ENCODE peak calls at places on chromosomes 7 and 10, in four cellular contexts. One of them, this sample, is unnamed.

GRCh38 chr7:29102554-29103151 is 43.7 kb downstream of the CPVL start:
- DNase-seq in nucleus accumbens: peak
- DNase-seq in endothelial cell: peak
- DNase-seq in fibroblast of the aortic adventitia: peak
- DNase-seq in this sample: peak

GRCh38 chr10:43569681-43570080 is 4.7 kb downstream of the ZNF239 start:
- DNase-seq in nucleus accumbens: no peak
- DNase-seq in endothelial cell: no peak
- DNase-seq in fibroblast of the aortic adventitia: no peak
- DNase-seq in this sample: no peak

GRCh38 chr10:115056186-115056585 is 37.0 kb upstream of the ATRNL1 start:
- DNase-seq in nucleus accumbens: no peak
- DNase-seq in endothelial cell: no peak
- DNase-seq in fibroblast of the aortic adventitia: no peak
- DNase-seq in this sample: no peak

GRCh38 chr10:60611291-60611747 is 167.0 kb upstream of the CDK1 start:
- DNase-seq in nucleus accumbens: peak
- DNase-seq in endothelial cell: no peak
- DNase-seq in fibroblast of the aortic adventitia: peak
- DNase-seq in this sample: no peak

GRCh38 chr7:149707448-149707886 is 65.9 kb downstream of the ZNF467 start:
- DNase-seq in nucleus accumbens: no peak
- DNase-seq in endothelial cell: peak
- DNase-seq in fibroblast of the aortic adventitia: peak
- DNase-seq in this sample: no peak

GRCh38 chr7:33926535-33926934 is 21.2 kb downstream of the BMPER start:
- DNase-seq in nucleus accumbens: no peak
- DNase-seq in endothelial cell: no peak
- DNase-seq in fibroblast of the aortic adventitia: no peak
- DNase-seq in this sample: no peak

GRCh38 chr7:87600130-87601124 is at the start of gene ABCB1:
- DNase-seq in nucleus accumbens: no peak
- DNase-seq in endothelial cell: peak
- DNase-seq in fibroblast of the aortic adventitia: peak
- DNase-seq in this sample: peak

GRCh38 chr7:11373546-11374142 is 400.0 kb downstream of the PHF14 start:
- DNase-seq in nucleus accumbens: no peak
- DNase-seq in endothelial cell: no peak
- DNase-seq in fibroblast of the aortic adventitia: peak
- DNase-seq in this sample: no peak

GRCh38 chr7:74453321-74454011 is at the start of gene GTF2IRD1:
- DNase-seq in nucleus accumbens: peak
- DNase-seq in endothelial cell: peak
- DNase-seq in fibroblast of the aortic adventitia: peak
- DNase-seq in this sample: peak

GRCh38 chr7:85191383-85191782 is 4.5 kb upstream of the SEMA3D start:
- DNase-seq in nucleus accumbens: no peak
- DNase-seq in endothelial cell: no peak
- DNase-seq in fibroblast of the aortic adventitia: peak
- DNase-seq in this sample: no peak

GRCh38 chr10:68271104-68271882 is 39.4 kb upstream of the ATOH7 start:
- DNase-seq in nucleus accumbens: no peak
- DNase-seq in endothelial cell: no peak
- DNase-seq in fibroblast of the aortic adventitia: peak
- DNase-seq in this sample: no peak

GRCh38 chr10:88849224-88849623 is 2.4 kb downstream of the ANKRD22 start:
- DNase-seq in nucleus accumbens: no peak
- DNase-seq in endothelial cell: no peak
- DNase-seq in fibroblast of the aortic adventitia: peak
- DNase-seq in this sample: no peak

GRCh38 chr7:137931823-137932222 is 70.1 kb downstream of the CREB3L2 start:
- DNase-seq in nucleus accumbens: no peak
- DNase-seq in endothelial cell: no peak
- DNase-seq in fibroblast of the aortic adventitia: no peak
- DNase-seq in this sample: no peak

GRCh38 chr7:136114966-136115762 is 138.0 kb upstream of the MTPN start:
- DNase-seq in nucleus accumbens: no peak
- DNase-seq in endothelial cell: peak
- DNase-seq in fibroblast of the aortic adventitia: peak
- DNase-seq in this sample: peak

GRCh38 chr10:6067457-6067856 is 5.3 kb upstream of the IL2RA start:
- DNase-seq in nucleus accumbens: no peak
- DNase-seq in endothelial cell: no peak
- DNase-seq in fibroblast of the aortic adventitia: no peak
- DNase-seq in this sample: no peak

GRCh38 chr7:105655901-105656380 is 74.6 kb upstream of the EFCAB10 start:
- DNase-seq in nucleus accumbens: no peak
- DNase-seq in endothelial cell: no peak
- DNase-seq in fibroblast of the aortic adventitia: no peak
- DNase-seq in this sample: no peak

GRCh38 chr10:70232155-70232858 is 922 bp downstream of the PPA1 start:
- DNase-seq in nucleus accumbens: peak
- DNase-seq in endothelial cell: peak
- DNase-seq in fibroblast of the aortic adventitia: peak
- DNase-seq in this sample: no peak

GRCh38 chr10:67079126-67079525 is 153.3 kb downstream of the LRRTM3 start:
- DNase-seq in nucleus accumbens: no peak
- DNase-seq in endothelial cell: no peak
- DNase-seq in fibroblast of the aortic adventitia: no peak
- DNase-seq in this sample: no peak

GRCh38 chr10:11573497-11573896 is 38.0 kb downstream of the USP6NL start:
- DNase-seq in nucleus accumbens: no peak
- DNase-seq in endothelial cell: no peak
- DNase-seq in fibroblast of the aortic adventitia: peak
- DNase-seq in this sample: no peak

GRCh38 chr7:150378115-150378852 is 846 bp upstream of the ZNF775 start:
- DNase-seq in nucleus accumbens: peak
- DNase-seq in endothelial cell: peak
- DNase-seq in fibroblast of the aortic adventitia: peak
- DNase-seq in this sample: peak

GRCh38 chr7:57867884-57868701 is 418.1 kb downstream of the ZNF716 start:
- DNase-seq in nucleus accumbens: no peak
- DNase-seq in endothelial cell: no peak
- DNase-seq in fibroblast of the aortic adventitia: no peak
- DNase-seq in this sample: no peak

GRCh38 chr10:30821269-30821993 is 191.9 kb upstream of the LYZL2 start:
- DNase-seq in nucleus accumbens: no peak
- DNase-seq in endothelial cell: no peak
- DNase-seq in fibroblast of the aortic adventitia: peak
- DNase-seq in this sample: no peak

GRCh38 chr7:150986099-150986512 is 4.7 kb upstream of the NOS3 start:
- DNase-seq in nucleus accumbens: no peak
- DNase-seq in endothelial cell: peak
- DNase-seq in fibroblast of the aortic adventitia: peak
- DNase-seq in this sample: peak